ENCODE peak calls at places on chromosome 2, in eight cellular contexts. G, Y, T, X, A, Z, R and P are unnamed samples.
A peak's percentile ranks its signal among the peaks of the same experiment; 100 is the strongest.

GRCh38 chr2:56803596-56803995 is 619.8 kb downstream of the CCDC85A start:
- DNase-seq in A (no peak), G (no peak), Z (no peak), X (no peak), R (no peak), Y (no peak), T (no peak), P (no peak)

GRCh38 chr2:38552259-38552658 is 50.5 kb downstream of the HNRNPLL start:
- DNase-seq in R (no peak), T (no peak), Z (no peak), G (no peak), A (no peak), X (no peak), Y (no peak), P (no peak)

GRCh38 chr2:159185401-159186130 is 100.9 kb downstream of the WDSUB1 start:
- DNase-seq in X (no peak), Z (no peak), Y (no peak), T (no peak), A (peak; percentile 4), G (peak; percentile 61), R (peak; percentile 16), P (peak; percentile 19)

GRCh38 chr2:190088917-190089316 is 26.4 kb upstream of the MSTN start:
- DNase-seq in Y (peak; percentile 45), R (peak; percentile 64), G (peak; percentile 29), X (peak; percentile 24), T (no peak), A (peak; percentile 30), Z (no peak), P (peak; percentile 59)

GRCh38 chr2:5070257-5070656 is 621.9 kb upstream of the SOX11 start:
- DNase-seq in G (no peak), T (no peak), R (no peak), Z (no peak), A (no peak), Y (no peak), X (no peak), P (no peak)

GRCh38 chr2:192390401-192390800 is 195.7 kb upstream of the TMEFF2 start:
- DNase-seq in Y (no peak), X (no peak), R (no peak), T (no peak), G (no peak), A (no peak), Z (no peak), P (no peak)

GRCh38 chr2:66573866-66574265 is 138.9 kb downstream of the MEIS1 start:
- DNase-seq in A (no peak), R (no peak), G (no peak), Y (no peak), Z (no peak), T (no peak), X (no peak), P (peak; percentile 11)

GRCh38 chr2:72204156-72204781 is 56.6 kb upstream of the CYP26B1 start:
- DNase-seq in Y (no peak), G (no peak), A (no peak), R (no peak), X (no peak), T (no peak), Z (no peak), P (no peak)

GRCh38 chr2:114762986-114763385 is 320.5 kb downstream of the DPP10 start:
- DNase-seq in Y (no peak), R (no peak), X (no peak), A (no peak), T (no peak), G (no peak), Z (no peak), P (no peak)